ENCODE peak calls at places on chromosomes 5 and 9, in five cellular contexts. G is substantia nigra, F is caudate nucleus, W is AG04450, H is HCT116. Z is an unnamed sample.

GRCh38 chr5:130520211-130520610 is 615.9 kb downstream of the CHSY3 start:
- DNase-seq in G (no peak), F (no peak), W (no peak), H (no peak), Z (no peak)

GRCh38 chr9:7165350-7165937 is 407.7 kb downstream of the KDM4C start:
- DNase-seq in H (no peak), W (no peak), F (no peak), G (no peak), Z (no peak)

GRCh38 chr9:100437860-100438805 is 11.2 kb downstream of the MSANTD3 start:
- DNase-seq in H (peak; percentile 59), F (peak; percentile 52), G (peak; percentile 17), W (peak; percentile 57), Z (peak; percentile 69)

GRCh38 chr9:78577507-78577906 is 280.6 kb downstream of the PSAT1 start:
- DNase-seq in H (no peak), F (no peak), G (no peak), W (no peak), Z (no peak)

GRCh38 chr9:85741875-85742629 is at the start of gene AGTPBP1:
- DNase-seq in W (peak; percentile 66), H (peak; percentile 77), F (peak; percentile 96), G (peak; percentile 85), Z (peak; percentile 62)

GRCh38 chr5:119360905-119361605 is 5.2 kb downstream of the TNFAIP8 start:
- DNase-seq in F (peak; percentile 73), H (no peak), G (no peak), W (peak; percentile 36), Z (no peak)

GRCh38 chr9:34084562-34084961 is 35.9 kb upstream of the UBAP2 start:
- DNase-seq in F (peak; percentile 76), W (no peak), H (no peak), G (peak; percentile 61), Z (peak; percentile 18)

GRCh38 chr5:145984072-145984471 is 47.7 kb downstream of the SH3RF2 start:
- DNase-seq in W (no peak), G (no peak), F (no peak), H (no peak), Z (no peak)

GRCh38 chr9:138096192-138096845 is 218.7 kb downstream of the CACNA1B start:
- DNase-seq in W (no peak), H (no peak), G (no peak), F (no peak), Z (no peak)

GRCh38 chr9:16058131-16058549 is 505.3 kb downstream of the CCDC171 start:
- DNase-seq in F (no peak), G (no peak), W (no peak), H (no peak), Z (no peak)

GRCh38 chr9:93576296-93577044 is at the start of gene PHF2:
- DNase-seq in F (no peak), W (no peak), G (no peak), H (no peak), Z (no peak)

GRCh38 chr9:125361837-125362531 is 100.4 kb downstream of the GAPVD1 start:
- DNase-seq in F (no peak), H (peak; percentile 10), W (no peak), G (no peak), Z (no peak)

GRCh38 chr9:110526426-110526825 is 53.1 kb downstream of the SVEP1 start:
- DNase-seq in H (no peak), F (no peak), G (no peak), W (peak; percentile 42), Z (no peak)

GRCh38 chr5:67104859-67105258 is 91.7 kb downstream of the CD180 start:
- DNase-seq in W (no peak), G (no peak), H (no peak), F (no peak), Z (no peak)

GRCh38 chr9:18542837-18543405 is 69.0 kb downstream of the ADAMTSL1 start:
- DNase-seq in W (no peak), H (no peak), F (no peak), G (no peak), Z (no peak)

GRCh38 chr5:154194348-154195329 is 4.1 kb downstream of the GALNT10 start:
- DNase-seq in H (no peak), G (no peak), W (no peak), F (no peak), Z (no peak)

GRCh38 chr5:142522983-142523382 is 162.9 kb downstream of the FGF1 start:
- DNase-seq in F (no peak), G (no peak), W (no peak), H (no peak), Z (no peak)

GRCh38 chr5:154850255-154851062 is at the start of gene FAXDC2:
- DNase-seq in G (peak; percentile 74), H (no peak), W (peak; percentile 69), F (peak; percentile 82), Z (peak; percentile 55)

GRCh38 chr9:114016629-114017423 is 61.3 kb downstream of the AMBP start:
- DNase-seq in H (no peak), W (no peak), F (no peak), G (no peak), Z (no peak)

GRCh38 chr9:135536166-135536565 is 9.8 kb upstream of the OBP2A start:
- DNase-seq in H (no peak), G (no peak), F (no peak), W (no peak), Z (no peak)

GRCh38 chr5:672329-673139 is 20.6 kb downstream of the TPPP start:
- DNase-seq in W (peak; percentile 39), F (no peak), G (peak; percentile 28), H (no peak), Z (peak; percentile 78)

GRCh38 chr5:173639-174600 is 17.4 kb upstream of the LRRC14B start:
- DNase-seq in G (no peak), H (no peak), F (no peak), W (no peak), Z (no peak)

GRCh38 chr9:134662143-134662876 is 20.7 kb downstream of the COL5A1 start:
- DNase-seq in W (peak; percentile 56), F (no peak), H (no peak), G (no peak), Z (peak; percentile 37)

GRCh38 chr5:115170128-115170923 is 618 bp upstream of the TRIM36 start:
- DNase-seq in F (no peak), H (no peak), W (no peak), G (no peak), Z (no peak)

GRCh38 chr5:151093476-151093889 is 12.6 kb upstream of the TNIP1 start:
- DNase-seq in H (no peak), W (no peak), G (no peak), F (no peak), Z (no peak)
- H3K27ac ChIP-seq in H (no peak overlapping the region), W (peak overlapping the region; percentile 89), G (no peak overlapping the region), F (no peak overlapping the region), Z (peak overlapping the region; percentile 68)

GRCh38 chr5:167814828-167815227 is 476.6 kb upstream of the WWC1 start:
- DNase-seq in W (peak; percentile 50), F (no peak), G (no peak), H (no peak), Z (no peak)
- H3K27ac ChIP-seq in W (no peak overlapping the region), F (no peak overlapping the region), G (no peak overlapping the region), H (no peak overlapping the region), Z (no peak overlapping the region)

DNA sequence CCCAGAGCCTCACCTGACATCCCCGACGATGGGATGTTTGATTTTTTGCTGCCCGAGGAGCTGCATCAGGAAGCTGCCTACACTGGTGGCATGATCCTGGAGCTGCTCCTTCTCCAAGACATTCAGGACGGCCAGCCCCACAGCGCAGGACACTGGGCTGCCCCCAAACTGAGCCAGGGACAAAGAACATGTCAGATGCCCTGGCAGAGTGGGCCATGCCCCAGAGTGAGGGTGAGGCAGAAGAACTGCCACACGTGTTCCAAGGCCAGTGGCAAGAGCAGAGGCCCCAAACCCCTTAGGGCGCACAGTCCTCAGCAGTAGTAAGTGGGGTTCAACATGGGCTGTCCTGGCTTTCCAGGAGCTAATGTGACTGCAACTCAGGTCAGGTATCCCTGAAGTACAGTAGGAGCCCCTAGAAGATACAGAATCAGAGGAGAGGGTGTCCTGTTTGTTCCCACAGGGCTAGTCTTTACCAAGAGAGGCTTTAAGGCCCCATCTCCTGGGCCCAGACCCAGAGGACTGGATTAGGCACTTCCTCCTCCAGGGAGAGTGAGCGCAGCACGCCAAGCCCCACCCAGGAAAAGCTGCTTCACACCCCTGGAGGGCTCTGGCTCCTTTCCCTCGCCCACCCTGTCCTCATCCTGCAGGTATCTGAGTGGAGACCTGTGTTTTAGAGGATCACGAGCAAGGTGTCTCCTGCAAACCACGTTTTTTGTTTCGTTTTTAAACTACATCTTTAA is 11.1 kb downstream of the HNRNPAB start:
- DNase-seq in G (no peak), F (no peak), W (no peak), H (no peak), Z (no peak)
- H3K27ac ChIP-seq in G (no peak overlapping the region), F (no peak overlapping the region), W (no peak overlapping the region), H (no peak overlapping the region), Z (no peak overlapping the region)

DNA sequence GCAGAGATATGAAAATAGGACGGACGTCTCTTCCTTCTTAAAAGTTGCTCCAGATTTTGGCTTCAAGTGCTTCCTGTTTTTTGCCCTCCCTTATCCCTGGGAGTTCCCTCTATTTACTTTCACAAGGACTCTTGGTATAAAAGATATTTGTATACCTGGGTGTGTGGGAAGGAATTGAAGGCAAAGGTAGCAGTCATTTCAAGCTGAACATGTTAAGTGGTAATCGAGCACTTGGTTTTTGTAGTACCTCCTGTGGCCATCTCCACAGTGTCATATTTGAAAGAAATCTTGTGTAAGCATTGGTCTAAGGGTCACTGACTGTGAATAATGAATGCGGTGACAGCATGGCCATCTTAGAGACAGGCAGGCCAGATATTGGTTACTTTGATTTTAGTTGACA is 593.6 kb downstream of the MTRR start:
- DNase-seq in F (no peak), G (no peak), W (no peak), H (no peak), Z (no peak)
- H3K27ac ChIP-seq in F (no peak overlapping the region), G (no peak overlapping the region), W (no peak overlapping the region), H (no peak overlapping the region), Z (no peak overlapping the region)

GRCh38 chr5:72383280-72384205 is 63.4 kb downstream of the PTCD2 start:
- DNase-seq in F (no peak), G (no peak), H (no peak), W (no peak), Z (no peak)

GRCh38 chr5:72388652-72389051 is 68.5 kb downstream of the PTCD2 start:
- DNase-seq in G (no peak), F (no peak), H (no peak), W (no peak), Z (no peak)

GRCh38 chr5:72387985-72388384 is 67.8 kb downstream of the PTCD2 start:
- DNase-seq in G (no peak), W (peak; percentile 48), F (no peak), H (no peak), Z (no peak)

GRCh38 chr5:72390836-72391235 is 70.7 kb downstream of the PTCD2 start:
- DNase-seq in H (no peak), G (no peak), F (no peak), W (no peak), Z (no peak)

GRCh38 chr5:72386639-72387038 is 66.5 kb downstream of the PTCD2 start:
- DNase-seq in F (no peak), W (no peak), H (no peak), G (no peak), Z (no peak)
- H3K27ac ChIP-seq in F (no peak overlapping the region), W (no peak overlapping the region), H (no peak overlapping the region), G (no peak overlapping the region), Z (no peak overlapping the region)

GRCh38 chr9:132879443-132880310 is 979 bp downstream of the SPACA9 start:
- DNase-seq in G (no peak), W (no peak), H (no peak), F (no peak), Z (no peak)
- H3K27ac ChIP-seq in G (no peak overlapping the region), W (peak overlapping the region; percentile 11), H (no peak overlapping the region), F (peak overlapping the region; percentile 91), Z (peak overlapping the region; percentile 80)

Z was measured in thoracic aorta.